ENCODE peak calls at places on chromosome 5, in five cellular contexts. D is A549, A is glutamatergic neuron, K is fibroblast of the aortic adventitia, Q is GM12864. E is an unnamed sample.

GRCh38 chr5:132812123-132812948 is 766 bp upstream of the SOWAHA start:
- DNase-seq in D (no peak), A (no peak), K (no peak), Q (no peak), E (no peak)

GRCh38 chr5:143404416-143405062 is 1.1 kb upstream of the NR3C1 start:
- DNase-seq in D (peak; percentile 49), A (peak; percentile 32), K (peak; percentile 96), Q (peak; percentile 65), E (peak; percentile 77)

GRCh38 chr5:177440211-177440989 is 6.2 kb upstream of the PRR7 start:
- DNase-seq in D (no peak), A (no peak), K (no peak), Q (no peak), E (no peak)

GRCh38 chr5:43006411-43007202 is 33.5 kb downstream of the ANXA2R start:
- DNase-seq in D (no peak), A (no peak), K (peak; percentile 79), Q (no peak), E (no peak)

GRCh38 chr5:134976841-134977240 is 9.1 kb downstream of the CATSPER3 start:
- DNase-seq in D (no peak), A (no peak), K (no peak), Q (no peak), E (no peak)

GRCh38 chr5:89117131-89117644 is 234.2 kb upstream of the MEF2C start:
- DNase-seq in D (no peak), A (no peak), K (no peak), Q (peak; percentile 13), E (peak; percentile 36)

GRCh38 chr5:68845121-68845520 is 248.7 kb upstream of the SLC30A5 start:
- DNase-seq in D (no peak), A (no peak), K (peak; percentile 19), Q (no peak), E (no peak)

GRCh38 chr5:68460147-68460760 is 244.7 kb downstream of the PIK3R1 start:
- DNase-seq in D (peak; percentile 12), A (no peak), K (peak; percentile 82), Q (peak; percentile 66), E (peak; percentile 29)

GRCh38 chr5:74127377-74128338 is 501.7 kb downstream of the ARHGEF28 start:
- DNase-seq in D (peak; percentile 47), A (no peak), K (peak; percentile 6), Q (no peak), E (no peak)

GRCh38 chr5:37727238-37727637 is 112.6 kb downstream of the GDNF start:
- DNase-seq in D (no peak), A (no peak), K (no peak), Q (no peak), E (no peak)

GRCh38 chr5:37722236-37723146 is 117.3 kb downstream of the GDNF start:
- DNase-seq in D (peak; percentile 5), A (no peak), K (peak; percentile 88), Q (peak; percentile 16), E (peak; percentile 11)

GRCh38 chr5:37723147-37723961 is 116.5 kb downstream of the GDNF start:
- DNase-seq in D (peak; percentile 5), A (peak; percentile 62), K (no peak), Q (no peak), E (no peak)

GRCh38 chr5:37725185-37725584 is 114.7 kb downstream of the GDNF start:
- DNase-seq in D (no peak), A (no peak), K (no peak), Q (no peak), E (no peak)

DNA sequence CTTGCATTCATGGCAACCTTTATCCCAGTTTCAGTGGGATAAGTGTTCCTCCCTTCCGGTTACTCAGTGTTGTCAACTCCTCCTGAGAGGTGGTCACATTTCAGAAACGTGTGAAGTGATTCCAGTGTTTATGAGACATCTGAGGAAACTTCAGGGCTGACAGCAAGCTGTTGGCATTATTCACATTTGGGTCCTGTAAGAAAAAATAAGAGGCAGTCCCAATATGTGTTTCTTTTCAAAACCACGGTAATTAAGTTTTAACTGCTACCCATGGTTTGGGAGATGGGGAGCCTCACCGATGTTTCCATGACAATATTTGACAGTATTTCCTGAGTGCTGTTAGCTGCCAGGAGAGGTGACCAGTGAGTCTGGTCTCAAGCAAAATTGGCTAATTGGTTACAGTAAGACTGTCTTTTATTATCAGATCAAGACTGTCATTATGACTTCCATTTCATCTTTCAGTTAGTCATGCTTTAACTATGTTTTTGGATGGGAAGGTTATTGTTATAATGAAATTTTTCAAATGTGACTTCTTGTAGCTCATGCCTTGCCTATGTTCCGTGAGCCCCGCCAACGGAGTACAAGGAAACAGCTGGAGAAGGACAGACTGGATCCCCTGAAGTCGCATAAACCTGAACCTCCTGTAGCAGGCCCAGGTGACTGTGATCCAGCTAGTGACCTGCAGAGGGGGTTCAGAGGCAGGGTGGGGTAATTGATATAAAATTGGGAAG is 115.3 kb downstream of the GDNF start:
- DNase-seq in D (no peak), A (no peak), K (no peak), Q (no peak), E (no peak)
- TF ChIP-seq CTCF in D (no peak), A (no peak), K (no peak), Q (no peak), E (no peak)

DNA sequence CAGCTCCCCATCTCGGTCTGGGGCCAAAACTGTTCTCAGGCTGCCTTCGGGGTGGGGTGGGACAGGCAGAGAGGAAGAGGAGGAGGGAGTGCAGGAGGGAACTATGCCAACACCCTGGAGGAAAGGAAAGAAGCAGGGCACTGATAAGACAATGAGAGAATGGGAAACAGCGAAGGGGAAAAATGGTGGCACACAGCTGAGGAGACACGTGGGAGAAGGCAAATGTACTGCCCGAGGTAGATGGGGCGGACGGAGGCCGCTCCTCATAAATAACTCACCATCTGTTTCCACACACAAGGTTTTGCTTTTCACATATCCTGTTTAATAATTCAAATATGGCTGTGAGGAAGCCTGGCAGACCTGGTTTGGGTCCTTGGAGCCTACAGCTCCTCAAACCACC is 148.1 kb upstream of the LRRTM2 start:
- DNase-seq in D (no peak), A (no peak), K (no peak), Q (no peak), E (no peak)
- TF ChIP-seq CTCF in D (no peak), A (no peak), K (no peak), Q (no peak), E (no peak)

GRCh38 chr5:152599096-152599495 is 194.0 kb upstream of the NMUR2 start:
- DNase-seq in D (no peak), A (no peak), K (no peak), Q (no peak), E (no peak)

GRCh38 chr5:152595327-152595890 is 190.3 kb upstream of the NMUR2 start:
- DNase-seq in D (no peak), A (peak; percentile 46), K (no peak), Q (no peak), E (no peak)

GRCh38 chr5:152592416-152592815 is 187.3 kb upstream of the NMUR2 start:
- DNase-seq in D (no peak), A (no peak), K (no peak), Q (no peak), E (no peak)

GRCh38 chr5:152593388-152593787 is 188.3 kb upstream of the NMUR2 start:
- DNase-seq in D (no peak), A (no peak), K (no peak), Q (no peak), E (peak; percentile 2)
- TF ChIP-seq CTCF in D (no peak), A (no peak), K (no peak), Q (no peak), E (no peak)

GRCh38 chr5:140868721-140869554 is at the start of gene PCDHA11:
- DNase-seq in D (peak; percentile 35), A (no peak), K (no peak), Q (no peak), E (no peak)

GRCh38 chr5:140870221-140871201 is 1.8 kb downstream of the PCDHA11 start:
- DNase-seq in D (no peak), A (no peak), K (no peak), Q (no peak), E (no peak)

GRCh38 chr5:140875085-140876065 is at the start of gene PCDHA12:
- DNase-seq in D (peak; percentile 67), A (peak; percentile 35), K (no peak), Q (no peak), E (no peak)

GRCh38 chr5:140869555-140869886 is 764 bp downstream of the PCDHA11 start:
- DNase-seq in D (no peak), A (no peak), K (no peak), Q (no peak), E (no peak)
- TF ChIP-seq CTCF in D (no peak), A (peak; percentile 38), K (no peak), Q (no peak), E (no peak)

GRCh38 chr5:141878771-141879759 is 855 bp upstream of the PCDH1 start:
- DNase-seq in D (peak; percentile 74), A (peak; percentile 84), K (peak; percentile 88), Q (peak; percentile 74), E (peak; percentile 89)
- TF ChIP-seq CTCF in D (peak; percentile 97), A (peak; percentile 90), K (peak; percentile 99), Q (peak; percentile 100), E (peak; percentile 76)

GRCh38 chr5:127290019-127290945 is at the start of gene MEGF10:
- DNase-seq in D (peak; percentile 48), A (peak; percentile 67), K (peak; percentile 48), Q (no peak), E (peak; percentile 70)
- TF ChIP-seq CTCF in D (peak; percentile 67), A (peak; percentile 25), K (peak; percentile 81), Q (peak; percentile 65), E (peak; percentile 75)

GRCh38 chr5:3598236-3598635 is 2.6 kb downstream of the IRX1 start:
- DNase-seq in D (no peak), A (no peak), K (no peak), Q (no peak), E (no peak)

GRCh38 chr5:3598725-3599282 is 3.2 kb downstream of the IRX1 start:
- DNase-seq in D (no peak), A (no peak), K (no peak), Q (no peak), E (no peak)

GRCh38 chr5:3601060-3601710 is 5.6 kb downstream of the IRX1 start:
- DNase-seq in D (no peak), A (no peak), K (no peak), Q (no peak), E (no peak)

GRCh38 chr5:3600106-3600997 is 4.7 kb downstream of the IRX1 start:
- DNase-seq in D (no peak), A (peak; percentile 78), K (no peak), Q (no peak), E (peak; percentile 31)

GRCh38 chr5:3599283-3600105 is 3.9 kb downstream of the IRX1 start:
- DNase-seq in D (no peak), A (peak; percentile 78), K (no peak), Q (no peak), E (peak; percentile 34)
- TF ChIP-seq CTCF in D (no peak), A (peak; percentile 64), K (no peak), Q (no peak), E (no peak)

GRCh38 chr5:150286820-150287219 is 2.8 kb downstream of the CAMK2A start:
- DNase-seq in D (peak; percentile 82), A (peak; percentile 28), K (no peak), Q (no peak), E (no peak)
- TF ChIP-seq CTCF in D (peak; percentile 20), A (peak; percentile 56), K (peak; percentile 6), Q (peak; percentile 55), E (no peak)

E was measured in GM20000.